ENCODE peak calls at places on chromosomes 16 and 17, in four cellular contexts. W is amniotic stem cell, Q is Peyer's patch, K is Right ventricle myocardium superior. R is an unnamed sample.
A peak's percentile ranks its signal among the peaks of the same experiment; 100 is the strongest.

GRCh38 chr16:9091867-9092281 is 430 bp downstream of the HAPSTR1 start:
- DNase-seq in W (no peak), Q (peak; percentile 42), K (peak; percentile 72), R (no peak)

GRCh38 chr16:72311426-72311825 is 139.5 kb upstream of the PMFBP1 start:
- DNase-seq in W (no peak), Q (no peak), K (no peak), R (no peak)

GRCh38 chr16:86349338-86349900 is 160.9 kb upstream of the FOXF1 start:
- DNase-seq in W (no peak), Q (no peak), K (no peak), R (no peak)

GRCh38 chr16:28014851-28015250 is 48.7 kb downstream of the GSG1L start:
- DNase-seq in W (no peak), Q (no peak), K (no peak), R (no peak)

GRCh38 chr17:50817142-50817751 is 18.1 kb upstream of the WFIKKN2 start:
- DNase-seq in W (no peak), Q (peak; percentile 23), K (peak; percentile 69), R (no peak)

GRCh38 chr16:3038256-3038655 is 1.5 kb upstream of the BICDL2 start:
- DNase-seq in W (no peak), Q (no peak), K (no peak), R (no peak)

GRCh38 chr16:23801387-23801786 is 34.4 kb upstream of the PRKCB start:
- DNase-seq in W (peak; percentile 21), Q (peak; percentile 81), K (peak; percentile 82), R (peak; percentile 35)

GRCh38 chr16:3589441-3589921 is 12.3 kb upstream of the NLRC3 start:
- DNase-seq in W (no peak), Q (no peak), K (no peak), R (no peak)

GRCh38 chr17:21019976-21020575 is 22.7 kb downstream of the USP22 start:
- DNase-seq in W (no peak), Q (peak; percentile 42), K (peak; percentile 64), R (no peak)

GRCh38 chr16:81677375-81677737 is 101.7 kb upstream of the PLCG2 start:
- DNase-seq in W (no peak), Q (no peak), K (peak; percentile 29), R (no peak)

GRCh38 chr16:85386467-85387170 is 226.5 kb upstream of the GSE1 start:
- DNase-seq in W (no peak), Q (no peak), K (peak; percentile 19), R (no peak)

GRCh38 chr16:57970971-57971370 is at the start of gene CNGB1:
- DNase-seq in W (no peak), Q (no peak), K (no peak), R (no peak)

GRCh38 chr16:76201385-76201784 is 75.8 kb upstream of the CNTNAP4 start:
- DNase-seq in W (no peak), Q (no peak), K (no peak), R (no peak)

GRCh38 chr16:3120435-3120834 is 8.0 kb downstream of the ZNF205 start:
- DNase-seq in W (no peak), Q (no peak), K (no peak), R (no peak)

GRCh38 chr17:74647871-74648672 is 24.5 kb upstream of the CD300E start:
- DNase-seq in W (no peak), Q (no peak), K (no peak), R (no peak)

GRCh38 chr16:79089735-79090284 is 510.7 kb downstream of the MAF start:
- DNase-seq in W (no peak), Q (peak; percentile 61), K (no peak), R (no peak)

GRCh38 chr16:85490407-85490806 is 122.7 kb upstream of the GSE1 start:
- DNase-seq in W (no peak), Q (no peak), K (no peak), R (no peak)

GRCh38 chr16:71723537-71724319 is 773 bp downstream of the PHLPP2 start:
- DNase-seq in W (no peak), Q (peak; percentile 78), K (peak; percentile 86), R (no peak)

GRCh38 chr17:68539536-68540469 is 27.6 kb downstream of the PRKAR1A start:
- DNase-seq in W (no peak), Q (no peak), K (no peak), R (peak; percentile 21)

GRCh38 chr16:67071476-67072048 is 38.2 kb upstream of the PHAF1 start:
- DNase-seq in W (no peak), Q (no peak), K (no peak), R (no peak)

GRCh38 chr16:67936124-67936875 is at the start of gene PSMB10:
- DNase-seq in W (peak; percentile 63), Q (no peak), K (peak; percentile 68), R (no peak)